ENCODE peak calls at places on chromosomes 1 and 21, in eight cellular contexts. One of them, this sample, is unnamed.

GRCh38 chr1:17375651-17376050 is 3.7 kb downstream of the PADI6 start:
- DNase-seq in IMR-90: no peak
- DNase-seq in PC-3: no peak
- DNase-seq in lower leg skin: no peak
- DNase-seq in colonic mucosa: no peak
- DNase-seq in tibial artery: no peak
- DNase-seq in RWPE1: no peak
- DNase-seq in OCI-LY7: no peak
- DNase-seq in this sample: no peak

GRCh38 chr1:80410233-80410632 is 1390.5 kb upstream of the ADGRL2 start:
- DNase-seq in tibial artery: no peak
- DNase-seq in OCI-LY7: no peak
- DNase-seq in RWPE1: no peak
- DNase-seq in colonic mucosa: no peak
- DNase-seq in lower leg skin: no peak
- DNase-seq in IMR-90: no peak
- DNase-seq in PC-3: no peak
- DNase-seq in this sample: no peak

GRCh38 chr1:202164271-202165037 is 4.1 kb upstream of the PTPN7 start:
- DNase-seq in IMR-90: no peak
- DNase-seq in tibial artery: no peak
- DNase-seq in PC-3: no peak
- DNase-seq in OCI-LY7: peak
- DNase-seq in colonic mucosa: no peak
- DNase-seq in RWPE1: no peak
- DNase-seq in lower leg skin: no peak
- DNase-seq in this sample: no peak

GRCh38 chr1:203011582-203011981 is 4.4 kb downstream of the TMEM183A start:
- DNase-seq in lower leg skin: no peak
- DNase-seq in OCI-LY7: no peak
- DNase-seq in RWPE1: no peak
- DNase-seq in PC-3: no peak
- DNase-seq in IMR-90: no peak
- DNase-seq in colonic mucosa: no peak
- DNase-seq in tibial artery: no peak
- DNase-seq in this sample: no peak

GRCh38 chr1:96416111-96416595 is 305.4 kb upstream of the PTBP2 start:
- DNase-seq in PC-3: peak
- DNase-seq in IMR-90: peak
- DNase-seq in RWPE1: peak
- DNase-seq in OCI-LY7: no peak
- DNase-seq in colonic mucosa: no peak
- DNase-seq in tibial artery: peak
- DNase-seq in lower leg skin: peak
- DNase-seq in this sample: no peak

GRCh38 chr1:63868220-63868897 is 94.5 kb downstream of the ROR1 start:
- DNase-seq in tibial artery: peak
- DNase-seq in OCI-LY7: peak
- DNase-seq in RWPE1: peak
- DNase-seq in colonic mucosa: no peak
- DNase-seq in PC-3: peak
- DNase-seq in IMR-90: peak
- DNase-seq in lower leg skin: no peak
- DNase-seq in this sample: no peak

GRCh38 chr1:235553063-235553675 is 48.9 kb upstream of the B3GALNT2 start:
- DNase-seq in PC-3: no peak
- DNase-seq in IMR-90: no peak
- DNase-seq in RWPE1: no peak
- DNase-seq in OCI-LY7: no peak
- DNase-seq in tibial artery: no peak
- DNase-seq in lower leg skin: no peak
- DNase-seq in colonic mucosa: no peak
- DNase-seq in this sample: no peak

GRCh38 chr1:152110365-152110859 is 4.8 kb downstream of the TCHH start:
- DNase-seq in OCI-LY7: no peak
- DNase-seq in PC-3: peak
- DNase-seq in colonic mucosa: peak
- DNase-seq in lower leg skin: no peak
- DNase-seq in IMR-90: peak
- DNase-seq in RWPE1: peak
- DNase-seq in tibial artery: no peak
- DNase-seq in this sample: peak

GRCh38 chr21:16583567-16583966 is 853.8 kb downstream of the USP25 start:
- DNase-seq in OCI-LY7: no peak
- DNase-seq in tibial artery: no peak
- DNase-seq in RWPE1: no peak
- DNase-seq in PC-3: no peak
- DNase-seq in IMR-90: no peak
- DNase-seq in lower leg skin: no peak
- DNase-seq in colonic mucosa: no peak
- DNase-seq in this sample: no peak

GRCh38 chr1:55164906-55165305 is 50.3 kb downstream of the USP24 start:
- DNase-seq in tibial artery: no peak
- DNase-seq in colonic mucosa: no peak
- DNase-seq in lower leg skin: no peak
- DNase-seq in RWPE1: no peak
- DNase-seq in OCI-LY7: no peak
- DNase-seq in IMR-90: no peak
- DNase-seq in PC-3: no peak
- DNase-seq in this sample: no peak
- TF ChIP-seq CTCF in tibial artery: no peak
- TF ChIP-seq CTCF in colonic mucosa: no peak
- TF ChIP-seq CTCF in lower leg skin: no peak
- TF ChIP-seq CTCF in RWPE1: no peak
- TF ChIP-seq CTCF in OCI-LY7: no peak
- TF ChIP-seq CTCF in IMR-90: no peak
- TF ChIP-seq CTCF in PC-3: no peak
- TF ChIP-seq CTCF in this sample: no peak

GRCh38 chr21:44299085-44299457 is 782 bp upstream of the PFKL start:
- DNase-seq in lower leg skin: no peak
- DNase-seq in tibial artery: no peak
- DNase-seq in colonic mucosa: no peak
- DNase-seq in PC-3: peak
- DNase-seq in IMR-90: peak
- DNase-seq in OCI-LY7: peak
- DNase-seq in RWPE1: no peak
- DNase-seq in this sample: no peak

GRCh38 chr21:44299458-44300261 is at the start of gene PFKL:
- DNase-seq in OCI-LY7: peak
- DNase-seq in PC-3: peak
- DNase-seq in IMR-90: peak
- DNase-seq in RWPE1: peak
- DNase-seq in tibial artery: peak
- DNase-seq in lower leg skin: peak
- DNase-seq in colonic mucosa: peak
- DNase-seq in this sample: peak

GRCh38 chr21:44296916-44297315 is 2.9 kb upstream of the PFKL start:
- DNase-seq in RWPE1: no peak
- DNase-seq in lower leg skin: no peak
- DNase-seq in OCI-LY7: no peak
- DNase-seq in tibial artery: no peak
- DNase-seq in PC-3: no peak
- DNase-seq in colonic mucosa: no peak
- DNase-seq in IMR-90: no peak
- DNase-seq in this sample: no peak

GRCh38 chr21:44297525-44298290 is 2.1 kb upstream of the PFKL start:
- DNase-seq in lower leg skin: peak
- DNase-seq in colonic mucosa: peak
- DNase-seq in RWPE1: peak
- DNase-seq in tibial artery: peak
- DNase-seq in PC-3: peak
- DNase-seq in IMR-90: peak
- DNase-seq in OCI-LY7: peak
- DNase-seq in this sample: peak

DNA sequence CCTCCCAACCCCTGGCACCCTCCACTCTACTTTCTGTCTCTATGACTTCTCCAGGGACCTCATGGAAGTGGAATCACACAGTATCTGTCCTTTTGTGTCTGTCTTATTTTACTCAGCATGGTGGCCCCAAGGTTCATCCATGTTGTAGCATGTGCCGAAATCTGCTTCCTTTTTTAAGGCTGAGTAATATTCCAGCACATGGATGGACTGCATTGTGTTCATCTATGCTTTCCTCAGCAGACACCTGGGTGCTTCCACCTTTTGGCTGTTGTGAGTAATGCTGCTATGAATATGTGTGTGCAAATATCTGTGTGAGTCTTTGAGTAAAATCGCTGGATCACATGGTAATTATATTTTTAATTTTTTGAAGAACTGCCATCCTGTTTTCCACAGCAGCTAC is 1.6 kb upstream of the PFKL start:
- DNase-seq in RWPE1: no peak
- DNase-seq in PC-3: peak
- DNase-seq in colonic mucosa: no peak
- DNase-seq in lower leg skin: no peak
- DNase-seq in tibial artery: no peak
- DNase-seq in OCI-LY7: peak
- DNase-seq in IMR-90: peak
- DNase-seq in this sample: no peak
- TF ChIP-seq CTCF in RWPE1: no peak
- TF ChIP-seq CTCF in PC-3: peak
- TF ChIP-seq CTCF in colonic mucosa: no peak
- TF ChIP-seq CTCF in lower leg skin: no peak
- TF ChIP-seq CTCF in tibial artery: no peak
- TF ChIP-seq CTCF in OCI-LY7: peak
- TF ChIP-seq CTCF in IMR-90: peak
- TF ChIP-seq CTCF in this sample: no peak

GRCh38 chr1:33004628-33005027 is 32.1 kb downstream of the AK2 start:
- DNase-seq in RWPE1: peak
- DNase-seq in tibial artery: no peak
- DNase-seq in lower leg skin: no peak
- DNase-seq in IMR-90: peak
- DNase-seq in PC-3: peak
- DNase-seq in colonic mucosa: no peak
- DNase-seq in OCI-LY7: no peak
- DNase-seq in this sample: no peak

GRCh38 chr1:33005117-33005811 is 31.4 kb downstream of the AK2 start:
- DNase-seq in colonic mucosa: no peak
- DNase-seq in PC-3: no peak
- DNase-seq in OCI-LY7: no peak
- DNase-seq in tibial artery: no peak
- DNase-seq in RWPE1: no peak
- DNase-seq in lower leg skin: no peak
- DNase-seq in IMR-90: no peak
- DNase-seq in this sample: no peak

GRCh38 chr1:33007190-33008050 is 29.3 kb downstream of the AK2 start:
- DNase-seq in PC-3: peak
- DNase-seq in RWPE1: peak
- DNase-seq in lower leg skin: peak
- DNase-seq in IMR-90: peak
- DNase-seq in colonic mucosa: no peak
- DNase-seq in OCI-LY7: peak
- DNase-seq in tibial artery: peak
- DNase-seq in this sample: peak

GRCh38 chr1:33003657-33004056 is 33.0 kb downstream of the AK2 start:
- DNase-seq in colonic mucosa: no peak
- DNase-seq in IMR-90: no peak
- DNase-seq in tibial artery: no peak
- DNase-seq in RWPE1: no peak
- DNase-seq in lower leg skin: no peak
- DNase-seq in OCI-LY7: no peak
- DNase-seq in PC-3: no peak
- DNase-seq in this sample: no peak

GRCh38 chr1:33005812-33006465 is 30.7 kb downstream of the AK2 start:
- DNase-seq in IMR-90: no peak
- DNase-seq in tibial artery: no peak
- DNase-seq in OCI-LY7: no peak
- DNase-seq in lower leg skin: no peak
- DNase-seq in PC-3: no peak
- DNase-seq in colonic mucosa: no peak
- DNase-seq in RWPE1: no peak
- DNase-seq in this sample: no peak
- TF ChIP-seq CTCF in IMR-90: no peak
- TF ChIP-seq CTCF in tibial artery: no peak
- TF ChIP-seq CTCF in OCI-LY7: no peak
- TF ChIP-seq CTCF in lower leg skin: no peak
- TF ChIP-seq CTCF in PC-3: no peak
- TF ChIP-seq CTCF in colonic mucosa: no peak
- TF ChIP-seq CTCF in RWPE1: no peak
- TF ChIP-seq CTCF in this sample: no peak

GRCh38 chr1:176122282-176122681 is 84.8 kb downstream of the COP1 start:
- DNase-seq in colonic mucosa: no peak
- DNase-seq in RWPE1: no peak
- DNase-seq in lower leg skin: no peak
- DNase-seq in tibial artery: no peak
- DNase-seq in OCI-LY7: no peak
- DNase-seq in IMR-90: no peak
- DNase-seq in PC-3: no peak
- DNase-seq in this sample: no peak

GRCh38 chr1:176118985-176119384 is 88.1 kb downstream of the COP1 start:
- DNase-seq in colonic mucosa: no peak
- DNase-seq in lower leg skin: no peak
- DNase-seq in RWPE1: no peak
- DNase-seq in PC-3: peak
- DNase-seq in OCI-LY7: no peak
- DNase-seq in tibial artery: no peak
- DNase-seq in IMR-90: peak
- DNase-seq in this sample: no peak

DNA sequence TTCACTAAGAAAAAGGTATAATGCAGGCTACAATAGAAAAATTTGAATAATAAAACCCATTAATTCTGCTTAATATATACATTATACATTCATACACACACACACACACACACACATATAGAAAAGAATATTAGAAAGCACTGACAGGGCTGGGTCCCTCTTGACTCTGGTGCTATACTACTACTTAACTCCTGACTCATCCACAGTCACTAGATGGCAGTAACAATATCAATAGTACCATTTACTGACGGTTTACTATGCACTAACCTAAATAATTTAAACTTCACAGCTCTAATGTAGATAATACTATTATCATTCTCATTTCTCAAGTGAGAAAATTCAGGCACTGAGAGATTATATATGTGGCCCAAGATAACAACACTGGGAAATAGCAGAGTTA is 87.5 kb downstream of the COP1 start:
- DNase-seq in PC-3: peak
- DNase-seq in OCI-LY7: peak
- DNase-seq in tibial artery: no peak
- DNase-seq in colonic mucosa: no peak
- DNase-seq in RWPE1: no peak
- DNase-seq in IMR-90: peak
- DNase-seq in lower leg skin: no peak
- DNase-seq in this sample: peak
- TF ChIP-seq CTCF in PC-3: peak
- TF ChIP-seq CTCF in OCI-LY7: peak
- TF ChIP-seq CTCF in tibial artery: no peak
- TF ChIP-seq CTCF in colonic mucosa: no peak
- TF ChIP-seq CTCF in RWPE1: no peak
- TF ChIP-seq CTCF in IMR-90: peak
- TF ChIP-seq CTCF in lower leg skin: no peak
- TF ChIP-seq CTCF in this sample: peak

DNA sequence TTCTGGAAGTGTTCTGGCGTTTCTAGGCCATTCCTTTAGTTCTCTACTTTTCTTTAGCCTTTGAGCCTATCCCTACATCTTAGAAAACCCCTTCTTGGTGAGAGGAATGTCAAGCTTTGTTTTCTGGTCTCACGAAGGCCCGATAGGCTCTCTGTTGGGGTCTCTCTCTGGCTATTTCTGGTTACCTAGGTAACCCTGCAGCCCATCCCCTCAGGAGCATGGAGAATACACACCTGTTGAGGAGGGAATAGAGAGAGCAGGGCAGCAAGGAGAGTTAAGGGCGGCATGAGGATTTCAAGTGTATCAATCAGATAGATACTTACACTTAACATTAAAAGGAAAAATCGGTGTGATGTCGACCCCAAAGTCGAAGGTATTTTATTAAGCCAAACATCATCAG is 45.7 kb downstream of the LRRC8D start:
- DNase-seq in OCI-LY7: no peak
- DNase-seq in IMR-90: no peak
- DNase-seq in tibial artery: no peak
- DNase-seq in colonic mucosa: no peak
- DNase-seq in PC-3: no peak
- DNase-seq in RWPE1: no peak
- DNase-seq in lower leg skin: no peak
- DNase-seq in this sample: no peak
- TF ChIP-seq CTCF in OCI-LY7: no peak
- TF ChIP-seq CTCF in IMR-90: no peak
- TF ChIP-seq CTCF in tibial artery: no peak
- TF ChIP-seq CTCF in colonic mucosa: no peak
- TF ChIP-seq CTCF in PC-3: no peak
- TF ChIP-seq CTCF in RWPE1: no peak
- TF ChIP-seq CTCF in lower leg skin: no peak
- TF ChIP-seq CTCF in this sample: no peak